ENCODE peak calls at places on chromosomes 13 and 19, in four cellular contexts. T, N, R and M are unnamed samples.

GRCh38 chr19:39512964-39513363 is 2.0 kb upstream of the SELENOV start:
- DNase-seq in R (no peak), T (no peak), N (no peak), M (no peak)

GRCh38 chr13:23966691-23967615 is 69.7 kb upstream of the C1QTNF9B start:
- DNase-seq in T (no peak), N (no peak), R (peak), M (no peak)

GRCh38 chr13:106573279-106573831 is 5.4 kb upstream of the ARGLU1 start:
- DNase-seq in N (no peak), T (no peak), R (no peak), M (no peak)

GRCh38 chr13:113045214-113046007 is 60.2 kb upstream of the F7 start:
- DNase-seq in R (no peak), N (no peak), T (no peak), M (no peak)

GRCh38 chr19:47540748-47541147 is 25.9 kb upstream of the NAPA start:
- DNase-seq in N (peak), T (peak), R (no peak), M (peak)

GRCh38 chr19:14517840-14518505 is at the start of gene DNAJB1:
- DNase-seq in N (peak), R (no peak), T (peak), M (peak)

GRCh38 chr19:33561261-33561660 is 39.7 kb upstream of the PEPD start:
- DNase-seq in T (no peak), N (no peak), R (no peak), M (no peak)

GRCh38 chr19:22332924-22333323 is 46.7 kb downstream of the ZNF729 start:
- DNase-seq in N (no peak), T (no peak), R (no peak), M (no peak)

GRCh38 chr19:54464044-54464623 is 556 bp upstream of the LENG9 start:
- DNase-seq in R (peak), N (peak), T (peak), M (peak)

GRCh38 chr13:96011291-96011875 is 41.8 kb downstream of the UGGT2 start:
- DNase-seq in T (no peak), R (no peak), N (no peak), M (no peak)

GRCh38 chr13:51821666-51822065 is 17.7 kb upstream of the DHRS12 start:
- DNase-seq in N (no peak), R (no peak), T (no peak), M (no peak)

GRCh38 chr13:72952529-72953141 is 106.2 kb upstream of the KLF5 start:
- DNase-seq in R (no peak), T (no peak), N (no peak), M (no peak)

GRCh38 chr19:6721113-6721474 is 644 bp upstream of the C3 start:
- DNase-seq in R (no peak), N (no peak), T (no peak), M (no peak)

GRCh38 chr19:33690461-33691427 is 69.0 kb downstream of the CHST8 start:
- DNase-seq in N (no peak), R (no peak), T (no peak), M (no peak)

GRCh38 chr13:35046587-35046986 is 104.5 kb downstream of the NBEA start:
- DNase-seq in R (no peak), N (no peak), T (no peak), M (no peak)

GRCh38 chr13:75445717-75446529 is 36.0 kb downstream of the TBC1D4 start:
- DNase-seq in N (no peak), R (no peak), T (no peak), M (no peak)

GRCh38 chr19:3986260-3987041 is 1.2 kb upstream of the EEF2 start:
- DNase-seq in N (peak), R (peak), T (peak), M (peak)

GRCh38 chr19:11881151-11881800 is 6.3 kb upstream of the ZNF69 start:
- DNase-seq in N (peak), R (peak), T (peak), M (peak)

GRCh38 chr19:49878744-49879070 is 1.2 kb downstream of the TBC1D17 start:
- DNase-seq in N (no peak), R (no peak), T (no peak), M (no peak)

GRCh38 chr19:39070888-39071287 is 13.3 kb upstream of the ACP7 start:
- DNase-seq in T (no peak), R (no peak), N (no peak), M (no peak)

GRCh38 chr19:42295342-42295741 is 6.6 kb upstream of the PRR19 start:
- DNase-seq in R (no peak), N (no peak), T (no peak), M (no peak)

GRCh38 chr19:16035601-16036297 is 40.5 kb upstream of the TPM4 start:
- DNase-seq in R (no peak), T (peak), N (no peak), M (no peak)

GRCh38 chr13:91154954-91155353 is 192.5 kb upstream of the MIR17HG start:
- DNase-seq in R (no peak), T (no peak), N (no peak), M (no peak)

GRCh38 chr19:16587031-16588023 is 15.1 kb upstream of the SLC35E1 start:
- DNase-seq in N (no peak), T (no peak), R (peak), M (no peak)

GRCh38 chr19:7883796-7884570 is 4.3 kb upstream of the LRRC8E start:
- DNase-seq in R (no peak), T (no peak), N (no peak), M (no peak)

GRCh38 chr13:113591750-113592149 is 7.2 kb downstream of the TFDP1 start:
- DNase-seq in N (no peak), R (no peak), T (no peak), M (no peak)

GRCh38 chr13:21812192-21812626 is 141.3 kb downstream of the FGF9 start:
- DNase-seq in N (peak), T (no peak), R (no peak), M (no peak)

GRCh38 chr19:18070181-18070580 is 16.6 kb downstream of the IL12RB1 start:
- DNase-seq in T (no peak), N (no peak), R (no peak), M (no peak)

GRCh38 chr19:13729859-13730258 is 34.5 kb upstream of the MRI1 start:
- DNase-seq in T (no peak), R (no peak), N (no peak), M (no peak)

GRCh38 chr19:51712461-51713081 is 11.2 kb downstream of the HAS1 start:
- DNase-seq in N (no peak), R (no peak), T (no peak), M (peak)

GRCh38 chr13:97975280-97975850 is 21.9 kb downstream of the IPO5 start:
- DNase-seq in N (no peak), R (no peak), T (no peak), M (no peak)

GRCh38 chr13:111225810-111226546 is 94.5 kb upstream of the TEX29 start:
- DNase-seq in R (no peak), T (no peak), N (no peak), M (no peak)

GRCh38 chr19:35757231-35757748 is 461 bp upstream of the HSPB6 start:
- DNase-seq in R (no peak), T (peak), N (peak), M (no peak)

GRCh38 chr13:51818771-51819511 is 15.0 kb upstream of the DHRS12 start:
- DNase-seq in R (no peak), N (no peak), T (no peak), M (no peak)

DNA sequence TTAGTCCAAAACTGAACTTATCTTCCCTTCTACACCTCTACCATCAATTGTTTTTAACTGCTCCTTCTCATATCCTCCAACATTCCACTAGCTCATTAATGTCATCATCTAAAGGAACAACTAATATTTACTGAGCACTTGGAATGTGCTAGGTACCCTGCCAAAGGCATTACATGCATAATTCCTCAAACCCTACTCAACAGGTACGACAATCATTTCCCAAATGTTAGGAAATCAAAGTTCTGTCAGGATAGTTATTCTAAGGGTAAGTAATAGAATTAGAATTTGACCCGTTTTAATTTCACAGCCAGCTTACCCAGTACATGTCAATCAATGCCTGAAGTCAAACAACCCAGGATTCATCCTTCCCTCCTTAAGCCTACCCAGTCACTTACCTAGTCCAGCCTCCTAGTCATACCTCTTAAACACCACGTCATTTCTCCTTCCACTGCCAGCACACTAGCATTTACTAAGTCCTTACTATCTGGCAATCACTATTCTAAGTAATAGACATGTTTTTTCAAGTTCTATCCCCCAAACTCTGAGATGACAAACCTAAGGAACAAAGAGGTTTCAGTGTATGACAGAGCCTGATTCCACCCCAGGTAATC is 2.4 kb downstream of the LNX2 start:
- DNase-seq in T (no peak), N (no peak), R (no peak), M (no peak)
- TF ChIP-seq ETV6 in T (no peak), N (no peak), R (no peak), M (no peak)

GRCh38 chr13:103187621-103188020 is 121.4 kb upstream of the SLC10A2 start:
- DNase-seq in R (no peak), T (no peak), N (no peak), M (no peak)
- TF ChIP-seq ETV6 in R (no peak), T (no peak), N (no peak), M (no peak)

DNA sequence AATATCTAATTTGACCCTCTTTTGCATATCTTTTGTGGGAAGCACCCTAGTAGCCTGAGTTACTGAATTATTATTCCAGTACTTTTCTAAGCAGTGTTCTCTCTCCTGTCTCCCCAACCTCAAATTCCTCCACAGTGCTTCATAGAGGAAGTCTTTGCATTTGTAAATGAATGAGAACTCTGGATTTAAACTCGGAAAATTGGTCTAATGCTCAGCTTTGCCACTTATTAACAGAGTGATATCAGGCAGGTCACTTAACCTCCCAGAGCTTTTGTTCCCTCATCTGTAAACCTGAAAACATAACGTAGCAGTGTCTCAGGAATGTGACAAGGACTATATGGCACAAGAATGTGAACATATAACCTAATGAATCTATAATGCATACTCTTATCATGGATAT is 26.2 kb downstream of the FREM2 start:
- DNase-seq in N (no peak), R (no peak), T (no peak), M (no peak)
- TF ChIP-seq ETV6 in N (no peak), R (no peak), T (no peak), M (no peak)

GRCh38 chr13:25032160-25032559 is 63.8 kb upstream of the PABPC3 start:
- DNase-seq in N (no peak), R (no peak), T (no peak), M (no peak)

GRCh38 chr13:25034173-25034572 is 61.8 kb upstream of the PABPC3 start:
- DNase-seq in N (no peak), R (no peak), T (no peak), M (no peak)

GRCh38 chr13:25042141-25042540 is 53.8 kb upstream of the PABPC3 start:
- DNase-seq in R (no peak), N (no peak), T (no peak), M (no peak)

DNA sequence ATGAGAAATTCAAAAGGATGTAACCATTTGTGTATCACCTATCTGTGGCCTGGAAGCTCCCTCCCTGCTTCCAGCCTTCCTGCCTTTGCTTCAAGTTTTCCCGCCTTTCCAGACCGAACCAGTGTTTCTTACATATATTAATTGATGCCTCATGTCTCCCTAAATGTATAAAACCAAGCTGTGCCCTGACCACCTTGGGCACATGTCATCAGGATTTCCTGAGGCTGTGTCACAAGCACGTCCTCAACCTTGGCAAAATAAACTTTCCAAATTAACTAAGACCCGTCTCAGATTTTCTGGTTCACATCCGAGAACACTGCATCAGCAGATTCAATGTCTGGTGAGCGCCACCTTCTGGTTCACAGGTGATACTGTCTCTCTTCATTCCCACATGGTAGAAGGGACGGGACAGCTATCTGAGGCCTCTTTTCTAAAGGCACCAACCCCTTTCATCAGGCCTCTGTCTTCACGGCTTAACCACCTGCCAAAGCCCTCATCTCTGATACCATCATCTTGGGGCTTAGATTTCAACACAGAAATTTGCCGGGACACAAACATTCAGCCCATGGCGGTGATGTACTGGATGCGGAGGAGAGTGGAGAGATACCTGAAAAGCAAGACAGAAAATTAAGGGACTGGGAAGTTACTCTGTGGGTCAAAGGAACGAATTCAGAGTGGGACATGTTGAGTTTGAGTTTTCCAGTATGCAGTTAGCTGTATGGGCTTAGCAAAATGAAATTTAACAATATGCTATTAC is 58.7 kb upstream of the PABPC3 start:
- DNase-seq in N (peak), R (no peak), T (peak), M (peak)
- TF ChIP-seq ETV6 in N (no peak), R (no peak), T (no peak), M (no peak)

DNA sequence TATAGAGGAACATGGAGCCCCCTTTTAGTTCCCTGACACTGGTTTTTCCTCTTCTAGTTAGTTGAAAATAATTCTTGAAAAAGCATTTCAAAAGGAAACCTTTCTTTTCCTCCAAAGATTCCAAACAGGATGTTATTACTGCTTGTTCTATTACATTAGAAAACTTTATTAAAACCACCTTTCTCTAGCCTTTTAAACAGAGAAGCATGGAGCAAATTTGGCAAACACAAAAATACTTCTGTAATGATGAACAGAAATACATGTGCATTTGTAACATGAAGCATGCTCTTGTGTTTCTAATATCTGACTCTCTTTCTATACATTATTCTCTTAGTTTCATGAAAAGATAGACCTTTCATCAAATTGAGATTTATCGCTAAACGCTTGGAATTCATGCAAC is 152.7 kb upstream of the IRS2 start:
- DNase-seq in N (no peak), R (no peak), T (no peak), M (no peak)
- TF ChIP-seq ETV6 in N (no peak), R (no peak), T (no peak), M (no peak)

GRCh38 chr19:37931941-37932655 is 25.1 kb downstream of the SIPA1L3 start:
- DNase-seq in T (no peak), R (no peak), N (peak), M (peak)
- TF ChIP-seq ETV6 in T (no peak), R (no peak), N (no peak), M (peak)

GRCh38 chr19:9474975-9475374 is 23.4 kb downstream of the ZNF560 start:
- DNase-seq in R (no peak), T (no peak), N (no peak), M (no peak)
- TF ChIP-seq ETV6 in R (no peak), T (no peak), N (no peak), M (no peak)

GRCh38 chr19:1941146-1942077 is at the start of gene CSNK1G2:
- DNase-seq in R (no peak), T (peak), N (no peak), M (no peak)

GRCh38 chr19:1942934-1943555 is 2.1 kb downstream of the CSNK1G2 start:
- DNase-seq in T (no peak), N (no peak), R (no peak), M (no peak)

GRCh38 chr19:1943661-1944087 is 2.7 kb downstream of the CSNK1G2 start:
- DNase-seq in T (no peak), R (no peak), N (no peak), M (no peak)

GRCh38 chr19:1944088-1944915 is 3.3 kb downstream of the CSNK1G2 start:
- DNase-seq in R (no peak), N (no peak), T (no peak), M (no peak)

GRCh38 chr19:1942078-1942933 is 1.3 kb downstream of the CSNK1G2 start:
- DNase-seq in R (peak), N (peak), T (peak), M (peak)
- TF ChIP-seq ETV6 in R (no peak), N (peak), T (no peak), M (peak)

DNA sequence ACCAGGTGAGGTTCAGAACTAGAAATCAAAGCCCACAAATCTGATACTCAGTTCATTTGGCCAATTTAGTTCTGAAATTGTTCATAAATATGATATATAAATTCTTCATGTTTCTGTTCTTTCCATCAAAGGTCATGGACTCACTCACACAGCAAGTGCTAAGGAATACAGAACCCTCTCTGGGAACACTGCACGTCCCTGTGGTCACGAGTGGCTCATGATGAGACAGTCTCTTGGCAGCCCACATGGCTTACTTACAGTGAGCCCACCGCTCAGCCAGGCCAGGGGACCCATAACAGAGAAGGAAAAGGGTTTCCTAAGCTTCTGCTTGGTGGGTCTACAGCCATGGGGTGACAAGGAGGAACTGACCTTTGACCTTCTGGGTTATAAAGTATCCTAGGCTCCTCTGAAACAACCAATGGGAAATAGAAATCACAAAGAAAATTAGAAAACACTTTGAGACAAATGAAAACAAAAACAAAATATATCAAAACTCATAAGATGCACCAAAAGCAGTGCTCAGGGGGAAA is 67.4 kb downstream of the CDADC1 start:
- DNase-seq in T (no peak), N (no peak), R (no peak), M (no peak)
- TF ChIP-seq ETV6 in T (no peak), N (no peak), R (no peak), M (no peak)

DNA sequence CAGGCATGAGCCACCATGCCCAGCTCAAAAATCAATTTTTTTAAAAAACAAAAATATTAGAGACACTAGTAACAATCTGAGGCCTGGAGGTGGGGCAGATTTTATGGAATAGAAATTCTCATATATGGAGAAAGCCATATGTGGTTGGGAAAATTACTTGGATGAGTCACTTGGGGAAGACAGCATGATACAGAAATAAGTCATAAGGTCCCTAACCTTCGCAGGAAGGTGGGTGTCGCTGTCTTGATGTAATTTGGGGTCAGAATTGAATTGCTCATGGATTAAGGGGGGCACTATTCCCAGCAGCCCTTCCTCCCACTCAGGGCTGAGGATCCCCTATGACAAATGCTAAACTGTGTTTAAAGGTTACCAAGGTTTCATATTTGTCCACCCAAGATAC is 4.9 kb downstream of the RDH8 start:
- DNase-seq in T (no peak), R (no peak), N (no peak), M (no peak)
- TF ChIP-seq ETV6 in T (no peak), R (no peak), N (no peak), M (no peak)